ENCODE peak calls at places on chromosomes 1 and 21, in four cellular contexts. One of them, this sample, is unnamed.

GRCh38 chr1:65514083-65514482 is 93.6 kb downstream of the LEPR start:
- DNase-seq in stomach: no peak
- DNase-seq in vagina: no peak
- DNase-seq in natural killer cell: no peak
- DNase-seq in this sample: no peak

GRCh38 chr1:119367332-119368124 is 1.1 kb upstream of the HAO2 start:
- DNase-seq in natural killer cell: no peak
- DNase-seq in stomach: no peak
- DNase-seq in vagina: no peak
- DNase-seq in this sample: no peak

GRCh38 chr1:73194965-73195364 is 912.6 kb upstream of the NEGR1 start:
- DNase-seq in vagina: no peak
- DNase-seq in stomach: no peak
- DNase-seq in natural killer cell: no peak
- DNase-seq in this sample: no peak

GRCh38 chr1:78222225-78222961 is 176.6 kb downstream of the GIPC2 start:
- DNase-seq in stomach: no peak
- DNase-seq in vagina: no peak
- DNase-seq in natural killer cell: no peak
- DNase-seq in this sample: no peak

GRCh38 chr1:15352122-15352957 is 57.3 kb upstream of the EFHD2 start:
- DNase-seq in stomach: peak
- DNase-seq in natural killer cell: peak
- DNase-seq in vagina: no peak
- DNase-seq in this sample: no peak

GRCh38 chr1:150168960-150169565 is 19.3 kb downstream of the PLEKHO1 start:
- DNase-seq in vagina: no peak
- DNase-seq in natural killer cell: peak
- DNase-seq in stomach: peak
- DNase-seq in this sample: no peak

GRCh38 chr1:210905944-210906453 is 227.9 kb downstream of the KCNH1 start:
- DNase-seq in stomach: no peak
- DNase-seq in natural killer cell: no peak
- DNase-seq in vagina: no peak
- DNase-seq in this sample: no peak

GRCh38 chr1:153535664-153536585 is at the start of gene S100A6:
- DNase-seq in stomach: peak
- DNase-seq in vagina: no peak
- DNase-seq in natural killer cell: peak
- DNase-seq in this sample: no peak

GRCh38 chr1:245441699-245442098 is 286.9 kb downstream of the KIF26B start:
- DNase-seq in vagina: no peak
- DNase-seq in natural killer cell: no peak
- DNase-seq in stomach: no peak
- DNase-seq in this sample: no peak

GRCh38 chr1:160481979-160482596 is 41.0 kb downstream of the SLAMF6 start:
- DNase-seq in vagina: no peak
- DNase-seq in stomach: no peak
- DNase-seq in natural killer cell: no peak
- DNase-seq in this sample: no peak

GRCh38 chr1:223700388-223700918 is 11.9 kb upstream of the CAPN2 start:
- DNase-seq in natural killer cell: no peak
- DNase-seq in vagina: no peak
- DNase-seq in stomach: no peak
- DNase-seq in this sample: no peak

GRCh38 chr1:218346391-218347204 is 1.5 kb downstream of the TGFB2 start:
- DNase-seq in natural killer cell: no peak
- DNase-seq in vagina: no peak
- DNase-seq in stomach: no peak
- DNase-seq in this sample: no peak

GRCh38 chr1:97196825-97197516 is 475.4 kb downstream of the PTBP2 start:
- DNase-seq in stomach: no peak
- DNase-seq in natural killer cell: no peak
- DNase-seq in vagina: no peak
- DNase-seq in this sample: no peak

GRCh38 chr21:18251065-18251464 is 6.4 kb downstream of the CHODL start:
- DNase-seq in vagina: no peak
- DNase-seq in natural killer cell: no peak
- DNase-seq in stomach: no peak
- DNase-seq in this sample: no peak

GRCh38 chr1:54805466-54805865 is 4.3 kb upstream of the TTC22 start:
- DNase-seq in natural killer cell: no peak
- DNase-seq in stomach: no peak
- DNase-seq in vagina: no peak
- DNase-seq in this sample: no peak

GRCh38 chr1:196732526-196732925 is 42.1 kb upstream of the CFHR3 start:
- DNase-seq in vagina: no peak
- DNase-seq in stomach: no peak
- DNase-seq in natural killer cell: no peak
- DNase-seq in this sample: no peak

GRCh38 chr1:163842546-163842945 is 520.8 kb downstream of the NUF2 start:
- DNase-seq in natural killer cell: no peak
- DNase-seq in stomach: no peak
- DNase-seq in vagina: no peak
- DNase-seq in this sample: no peak

GRCh38 chr1:197444754-197445153 is 176.7 kb downstream of the CRB1 start:
- DNase-seq in vagina: no peak
- DNase-seq in natural killer cell: no peak
- DNase-seq in stomach: no peak
- DNase-seq in this sample: no peak

GRCh38 chr1:89973481-89974127 is 21.3 kb upstream of the ZNF326 start:
- DNase-seq in natural killer cell: no peak
- DNase-seq in stomach: no peak
- DNase-seq in vagina: no peak
- DNase-seq in this sample: no peak

GRCh38 chr1:217272385-217272784 is 358.5 kb downstream of the GPATCH2 start:
- DNase-seq in stomach: no peak
- DNase-seq in vagina: no peak
- DNase-seq in natural killer cell: no peak
- DNase-seq in this sample: no peak

DNA sequence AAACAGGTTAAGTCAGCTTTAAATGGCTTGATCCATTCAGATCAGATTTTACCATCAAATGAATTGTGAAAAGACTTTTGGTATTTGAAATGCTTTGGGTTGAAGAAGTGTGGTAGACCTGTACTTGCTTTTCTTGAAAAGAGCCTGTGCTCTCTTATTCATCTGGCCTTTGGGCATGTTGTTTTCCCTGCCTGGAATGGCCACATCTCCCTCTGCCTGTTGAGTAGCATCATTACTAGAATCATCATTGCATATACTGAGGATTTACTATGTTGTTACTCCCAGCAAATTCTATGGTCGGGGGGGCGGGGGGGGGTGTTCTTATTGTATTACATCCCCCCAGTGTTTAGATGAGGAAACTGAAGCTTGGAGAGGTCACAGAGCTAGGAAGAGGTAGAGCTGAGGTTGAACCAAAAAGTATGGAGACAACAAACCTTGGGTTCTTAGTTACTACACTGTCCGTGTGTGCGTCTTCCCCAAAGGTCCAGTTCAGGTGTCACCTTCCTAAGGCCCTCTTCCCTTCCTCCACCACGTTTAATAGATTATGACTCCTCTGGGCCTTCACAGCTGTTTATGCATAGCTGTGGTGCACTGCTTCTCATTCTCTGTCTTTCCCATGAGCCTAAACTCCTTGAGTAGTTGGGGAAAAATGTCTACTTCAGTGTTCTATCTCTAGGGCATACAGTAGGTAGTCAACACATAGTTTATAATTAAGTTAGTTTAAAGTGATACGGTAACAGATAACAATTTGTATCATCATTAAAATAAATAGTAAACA is 246.4 kb upstream of the HOOK1 start:
- DNase-seq in vagina: no peak
- DNase-seq in natural killer cell: no peak
- DNase-seq in stomach: no peak
- DNase-seq in this sample: no peak
- TF ChIP-seq CTCF in vagina: no peak
- TF ChIP-seq CTCF in natural killer cell: no peak
- TF ChIP-seq CTCF in stomach: no peak
- TF ChIP-seq CTCF in this sample: peak

GRCh38 chr1:55844322-55844721 is 629.2 kb upstream of the USP24 start:
- DNase-seq in natural killer cell: no peak
- DNase-seq in stomach: no peak
- DNase-seq in vagina: no peak
- DNase-seq in this sample: no peak

GRCh38 chr1:55848906-55849305 is 633.7 kb upstream of the USP24 start:
- DNase-seq in vagina: no peak
- DNase-seq in natural killer cell: no peak
- DNase-seq in stomach: no peak
- DNase-seq in this sample: no peak
- TF ChIP-seq CTCF in vagina: no peak
- TF ChIP-seq CTCF in natural killer cell: no peak
- TF ChIP-seq CTCF in stomach: no peak
- TF ChIP-seq CTCF in this sample: peak

GRCh38 chr1:176849281-176849680 is 315.2 kb downstream of the ASTN1 start:
- DNase-seq in natural killer cell: no peak
- DNase-seq in vagina: no peak
- DNase-seq in stomach: no peak
- DNase-seq in this sample: no peak
- TF ChIP-seq CTCF in natural killer cell: no peak
- TF ChIP-seq CTCF in vagina: no peak
- TF ChIP-seq CTCF in stomach: no peak
- TF ChIP-seq CTCF in this sample: no peak

GRCh38 chr1:114116086-114116485 is 37.6 kb downstream of the SYT6 start:
- DNase-seq in vagina: no peak
- DNase-seq in stomach: no peak
- DNase-seq in natural killer cell: no peak
- DNase-seq in this sample: no peak
- TF ChIP-seq CTCF in vagina: no peak
- TF ChIP-seq CTCF in stomach: no peak
- TF ChIP-seq CTCF in natural killer cell: no peak
- TF ChIP-seq CTCF in this sample: no peak

GRCh38 chr1:200035956-200036615 is 8.6 kb downstream of the NR5A2 start:
- DNase-seq in vagina: no peak
- DNase-seq in natural killer cell: no peak
- DNase-seq in stomach: no peak
- DNase-seq in this sample: no peak

GRCh38 chr1:200035397-200035955 is 8.0 kb downstream of the NR5A2 start:
- DNase-seq in stomach: no peak
- DNase-seq in vagina: no peak
- DNase-seq in natural killer cell: no peak
- DNase-seq in this sample: no peak

GRCh38 chr1:200034262-200034557 is 6.7 kb downstream of the NR5A2 start:
- DNase-seq in vagina: no peak
- DNase-seq in stomach: no peak
- DNase-seq in natural killer cell: no peak
- DNase-seq in this sample: no peak

GRCh38 chr1:200034821-200035396 is 7.4 kb downstream of the NR5A2 start:
- DNase-seq in natural killer cell: no peak
- DNase-seq in stomach: no peak
- DNase-seq in vagina: no peak
- DNase-seq in this sample: no peak

DNA sequence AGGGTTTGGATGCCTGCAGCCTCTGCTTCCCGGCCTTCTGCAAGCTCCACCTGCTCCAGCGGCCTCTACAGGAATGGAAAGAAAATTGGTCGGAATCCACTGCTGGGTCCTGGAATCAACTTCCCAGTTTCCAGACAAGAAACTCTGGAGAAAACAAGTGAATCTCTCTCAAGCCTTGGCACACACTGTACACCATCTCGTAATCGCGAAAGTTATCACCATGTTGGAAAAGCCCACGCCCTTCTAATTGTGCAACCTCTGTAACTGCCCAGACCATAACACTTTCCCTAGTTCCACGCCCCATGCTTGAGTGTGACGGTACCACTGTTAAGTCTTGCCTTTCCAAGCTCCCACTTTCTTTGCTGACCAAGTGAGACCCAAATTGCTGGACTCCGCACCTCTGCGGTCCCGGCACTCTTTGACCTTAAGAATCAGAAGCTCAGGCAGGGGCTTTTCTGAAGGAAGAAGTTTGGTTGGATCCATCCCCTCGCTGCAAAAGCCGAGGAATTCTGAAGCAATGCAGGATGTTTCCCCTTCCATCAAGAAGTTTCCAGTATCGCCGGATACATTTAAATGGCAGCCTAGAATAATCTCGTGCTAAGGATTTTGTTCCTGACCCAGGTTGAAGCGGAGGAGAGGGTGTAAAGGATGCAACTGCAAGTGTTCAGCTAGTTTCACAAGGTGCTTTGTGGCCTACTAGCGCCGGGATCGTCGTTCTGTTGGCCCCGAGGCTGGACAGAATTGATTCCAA is 6.2 kb downstream of the NR5A2 start:
- DNase-seq in vagina: no peak
- DNase-seq in natural killer cell: no peak
- DNase-seq in stomach: no peak
- DNase-seq in this sample: no peak
- TF ChIP-seq CTCF in vagina: no peak
- TF ChIP-seq CTCF in natural killer cell: no peak
- TF ChIP-seq CTCF in stomach: no peak
- TF ChIP-seq CTCF in this sample: no peak

GRCh38 chr1:115655307-115655664 is 13.5 kb downstream of the VANGL1 start:
- DNase-seq in stomach: no peak
- DNase-seq in vagina: no peak
- DNase-seq in natural killer cell: no peak
- DNase-seq in this sample: no peak
- TF ChIP-seq CTCF in stomach: no peak
- TF ChIP-seq CTCF in vagina: no peak
- TF ChIP-seq CTCF in natural killer cell: no peak
- TF ChIP-seq CTCF in this sample: no peak

GRCh38 chr1:67536957-67537646 is 106.9 kb upstream of the SERBP1 start:
- DNase-seq in stomach: no peak
- DNase-seq in vagina: no peak
- DNase-seq in natural killer cell: no peak
- DNase-seq in this sample: no peak

GRCh38 chr1:67542747-67543146 is 112.5 kb upstream of the SERBP1 start:
- DNase-seq in stomach: no peak
- DNase-seq in natural killer cell: no peak
- DNase-seq in vagina: no peak
- DNase-seq in this sample: no peak

GRCh38 chr1:67540025-67540732 is 110.0 kb upstream of the SERBP1 start:
- DNase-seq in stomach: peak
- DNase-seq in vagina: no peak
- DNase-seq in natural killer cell: no peak
- DNase-seq in this sample: no peak

GRCh38 chr1:67537647-67538018 is 107.4 kb upstream of the SERBP1 start:
- DNase-seq in natural killer cell: no peak
- DNase-seq in stomach: no peak
- DNase-seq in vagina: no peak
- DNase-seq in this sample: no peak

GRCh38 chr1:67540733-67541125 is 110.5 kb upstream of the SERBP1 start:
- DNase-seq in vagina: no peak
- DNase-seq in stomach: no peak
- DNase-seq in natural killer cell: no peak
- DNase-seq in this sample: no peak
- TF ChIP-seq CTCF in vagina: no peak
- TF ChIP-seq CTCF in stomach: no peak
- TF ChIP-seq CTCF in natural killer cell: no peak
- TF ChIP-seq CTCF in this sample: no peak

GRCh38 chr1:22231995-22232690 is 89.2 kb upstream of the WNT4 start:
- DNase-seq in natural killer cell: no peak
- DNase-seq in stomach: no peak
- DNase-seq in vagina: no peak
- DNase-seq in this sample: no peak
- TF ChIP-seq CTCF in natural killer cell: no peak
- TF ChIP-seq CTCF in stomach: no peak
- TF ChIP-seq CTCF in vagina: no peak
- TF ChIP-seq CTCF in this sample: no peak

This sample was measured in type B pancreatic cell.